ENCODE peak calls at places on chromosome 9, in seven cellular contexts. S, W, F, G, H, I and Q are unnamed samples.
A peak's percentile ranks its signal among the peaks of the same experiment; 100 is the strongest.

GRCh38 chr9:5611321-5612186 is 17.4 kb upstream of the RIC1 start:
- DNase-seq in G (no peak), I (no peak), W (no peak), H (no peak), F (no peak), S (no peak), Q (no peak)

GRCh38 chr9:119677811-119678530 is 308.7 kb upstream of the BRINP1 start:
- DNase-seq in G (no peak), S (no peak), W (no peak), F (peak; percentile 94), H (no peak), I (no peak), Q (no peak)

GRCh38 chr9:127418037-127418471 is 6.1 kb upstream of the ZNF79 start:
- DNase-seq in I (peak; percentile 51), G (peak; percentile 19), S (peak; percentile 56), H (peak; percentile 32), F (peak; percentile 89), W (no peak), Q (peak; percentile 57)

GRCh38 chr9:125241863-125242739 is 958 bp upstream of the HSPA5 start:
- DNase-seq in S (peak; percentile 44), I (no peak), H (no peak), G (no peak), F (no peak), W (no peak), Q (peak; percentile 40)

GRCh38 chr9:34521406-34522045 is 1.3 kb downstream of the ENHO start:
- DNase-seq in G (no peak), F (no peak), H (no peak), I (no peak), W (no peak), S (no peak), Q (no peak)

GRCh38 chr9:113634597-113635515 is 171.3 kb downstream of the RGS3 start:
- DNase-seq in G (no peak), H (no peak), I (no peak), W (no peak), S (no peak), F (peak; percentile 59), Q (no peak)

GRCh38 chr9:15182755-15183154 is 124.3 kb downstream of the TTC39B start:
- DNase-seq in W (no peak), S (no peak), I (no peak), G (no peak), F (no peak), H (no peak), Q (no peak)

GRCh38 chr9:37269221-37269620 is 148.8 kb downstream of the ZCCHC7 start:
- DNase-seq in W (no peak), I (no peak), G (no peak), H (no peak), F (no peak), S (no peak), Q (no peak)

GRCh38 chr9:134632329-134632728 is 9.3 kb upstream of the COL5A1 start:
- DNase-seq in I (peak; percentile 5), G (no peak), S (peak; percentile 7), W (no peak), F (no peak), H (no peak), Q (no peak)

GRCh38 chr9:131640438-131641181 is 95.3 kb downstream of the PRRT1B start:
- DNase-seq in G (no peak), W (no peak), H (no peak), I (no peak), S (no peak), F (no peak), Q (no peak)

GRCh38 chr9:102362463-102363138 is 624.2 kb upstream of the GRIN3A start:
- DNase-seq in H (peak; percentile 30), G (no peak), W (no peak), F (no peak), S (no peak), I (no peak), Q (no peak)

GRCh38 chr9:134993996-134994720 is 76.4 kb upstream of the FCN1 start:
- DNase-seq in G (no peak), H (no peak), I (no peak), S (no peak), W (no peak), F (peak; percentile 55), Q (no peak)

GRCh38 chr9:88950341-88951141 is 40.7 kb upstream of the S1PR3 start:
- DNase-seq in H (no peak), G (no peak), F (no peak), W (no peak), S (no peak), I (no peak), Q (no peak)

GRCh38 chr9:89701221-89701798 is 96.5 kb downstream of the GADD45G start:
- DNase-seq in I (peak; percentile 42), F (no peak), S (no peak), H (no peak), W (no peak), G (peak; percentile 82), Q (no peak)

GRCh38 chr9:106420511-106420944 is 442.4 kb upstream of the ZNF462 start:
- DNase-seq in S (no peak), W (no peak), F (no peak), G (no peak), I (no peak), H (no peak), Q (no peak)

GRCh38 chr9:130835441-130836298 is 616 bp downstream of the ABL1 start:
- DNase-seq in H (peak; percentile 60), S (peak; percentile 65), G (no peak), F (peak; percentile 71), I (peak; percentile 41), W (no peak), Q (peak; percentile 57)

GRCh38 chr9:137723396-137724113 is 104.8 kb downstream of the EHMT1 start:
- DNase-seq in S (no peak), H (no peak), F (no peak), I (peak; percentile 47), G (no peak), W (no peak), Q (no peak)